ENCODE peak calls at places on chromosome 3, in ten cellular contexts. One of them, this sample, is unnamed.

GRCh38 chr3:45642731-45643152 is 46.5 kb upstream of the SACM1L start:
- DNase-seq in bronchial epithelial cell: no peak
- DNase-seq in psoas muscle: peak; percentile 52
- DNase-seq in cardiac muscle cell: peak; percentile 50
- DNase-seq in lung: peak; percentile 88
- DNase-seq in tibial nerve: no peak
- DNase-seq in IMR-90: peak; percentile 88
- DNase-seq in mammary epithelial cell: peak; percentile 43
- DNase-seq in heart left ventricle: peak; percentile 49
- DNase-seq in WERI-Rb-1: no peak
- DNase-seq in this sample: no peak

GRCh38 chr3:154178172-154178571 is 57.0 kb downstream of the ARHGEF26 start:
- DNase-seq in bronchial epithelial cell: no peak
- DNase-seq in psoas muscle: no peak
- DNase-seq in cardiac muscle cell: no peak
- DNase-seq in lung: no peak
- DNase-seq in tibial nerve: no peak
- DNase-seq in IMR-90: no peak
- DNase-seq in mammary epithelial cell: no peak
- DNase-seq in heart left ventricle: no peak
- DNase-seq in WERI-Rb-1: no peak
- DNase-seq in this sample: no peak

GRCh38 chr3:184582583-184582982 is 21.0 kb downstream of the EPHB3 start:
- DNase-seq in bronchial epithelial cell: no peak
- DNase-seq in psoas muscle: peak; percentile 62
- DNase-seq in cardiac muscle cell: peak; percentile 78
- DNase-seq in lung: no peak
- DNase-seq in tibial nerve: no peak
- DNase-seq in IMR-90: no peak
- DNase-seq in mammary epithelial cell: no peak
- DNase-seq in heart left ventricle: peak; percentile 72
- DNase-seq in WERI-Rb-1: peak; percentile 78
- DNase-seq in this sample: no peak

GRCh38 chr3:105423392-105423791 is 56.7 kb downstream of the ALCAM start:
- DNase-seq in bronchial epithelial cell: no peak
- DNase-seq in psoas muscle: no peak
- DNase-seq in cardiac muscle cell: no peak
- DNase-seq in lung: no peak
- DNase-seq in tibial nerve: no peak
- DNase-seq in IMR-90: peak; percentile 59
- DNase-seq in mammary epithelial cell: no peak
- DNase-seq in heart left ventricle: no peak
- DNase-seq in WERI-Rb-1: no peak
- DNase-seq in this sample: no peak

GRCh38 chr3:141082064-141082463 is 30.9 kb downstream of the SPSB4 start:
- DNase-seq in bronchial epithelial cell: no peak
- DNase-seq in psoas muscle: peak; percentile 14
- DNase-seq in cardiac muscle cell: no peak
- DNase-seq in lung: no peak
- DNase-seq in tibial nerve: no peak
- DNase-seq in IMR-90: no peak
- DNase-seq in mammary epithelial cell: no peak
- DNase-seq in heart left ventricle: no peak
- DNase-seq in WERI-Rb-1: no peak
- DNase-seq in this sample: no peak

GRCh38 chr3:24521306-24522154 is 26.9 kb upstream of the THRB start:
- DNase-seq in bronchial epithelial cell: peak; percentile 33
- DNase-seq in psoas muscle: peak; percentile 85
- DNase-seq in cardiac muscle cell: peak; percentile 71
- DNase-seq in lung: peak; percentile 51
- DNase-seq in tibial nerve: peak; percentile 16
- DNase-seq in IMR-90: no peak
- DNase-seq in mammary epithelial cell: peak; percentile 48
- DNase-seq in heart left ventricle: peak; percentile 68
- DNase-seq in WERI-Rb-1: peak; percentile 58
- DNase-seq in this sample: peak; percentile 67

GRCh38 chr3:127035672-127036071 is 52.8 kb downstream of the PLXNA1 start:
- DNase-seq in bronchial epithelial cell: peak; percentile 89
- DNase-seq in psoas muscle: peak; percentile 80
- DNase-seq in cardiac muscle cell: no peak
- DNase-seq in lung: peak; percentile 82
- DNase-seq in tibial nerve: peak; percentile 12
- DNase-seq in IMR-90: peak; percentile 77
- DNase-seq in mammary epithelial cell: peak; percentile 48
- DNase-seq in heart left ventricle: peak; percentile 57
- DNase-seq in WERI-Rb-1: no peak
- DNase-seq in this sample: no peak

GRCh38 chr3:97823081-97823480 is 1.3 kb downstream of the CRYBG3 start:
- DNase-seq in bronchial epithelial cell: no peak
- DNase-seq in psoas muscle: no peak
- DNase-seq in cardiac muscle cell: no peak
- DNase-seq in lung: no peak
- DNase-seq in tibial nerve: no peak
- DNase-seq in IMR-90: no peak
- DNase-seq in mammary epithelial cell: no peak
- DNase-seq in heart left ventricle: no peak
- DNase-seq in WERI-Rb-1: no peak
- DNase-seq in this sample: no peak

GRCh38 chr3:12897537-12898289 is 56.3 kb upstream of the RPL32 start:
- DNase-seq in bronchial epithelial cell: peak; percentile 40
- DNase-seq in psoas muscle: peak; percentile 30
- DNase-seq in cardiac muscle cell: no peak
- DNase-seq in lung: no peak
- DNase-seq in tibial nerve: no peak
- DNase-seq in IMR-90: no peak
- DNase-seq in mammary epithelial cell: peak; percentile 77
- DNase-seq in heart left ventricle: peak; percentile 14
- DNase-seq in WERI-Rb-1: no peak
- DNase-seq in this sample: no peak

GRCh38 chr3:111027868-111028267 is 43.7 kb upstream of the NECTIN3 start:
- DNase-seq in bronchial epithelial cell: no peak
- DNase-seq in psoas muscle: no peak
- DNase-seq in cardiac muscle cell: no peak
- DNase-seq in lung: no peak
- DNase-seq in tibial nerve: no peak
- DNase-seq in IMR-90: no peak
- DNase-seq in mammary epithelial cell: no peak
- DNase-seq in heart left ventricle: no peak
- DNase-seq in WERI-Rb-1: no peak
- DNase-seq in this sample: no peak

GRCh38 chr3:195556390-195556789 is 13.3 kb upstream of the PPP1R2 start:
- DNase-seq in bronchial epithelial cell: no peak
- DNase-seq in psoas muscle: peak; percentile 65
- DNase-seq in cardiac muscle cell: peak; percentile 47
- DNase-seq in lung: no peak
- DNase-seq in tibial nerve: no peak
- DNase-seq in IMR-90: no peak
- DNase-seq in mammary epithelial cell: no peak
- DNase-seq in heart left ventricle: no peak
- DNase-seq in WERI-Rb-1: no peak
- DNase-seq in this sample: no peak

GRCh38 chr3:41462103-41462691 is 262.9 kb downstream of the CTNNB1 start:
- DNase-seq in bronchial epithelial cell: no peak
- DNase-seq in psoas muscle: no peak
- DNase-seq in cardiac muscle cell: no peak
- DNase-seq in lung: no peak
- DNase-seq in tibial nerve: no peak
- DNase-seq in IMR-90: no peak
- DNase-seq in mammary epithelial cell: no peak
- DNase-seq in heart left ventricle: no peak
- DNase-seq in WERI-Rb-1: no peak
- DNase-seq in this sample: no peak

GRCh38 chr3:42012935-42013651 is 51.2 kb upstream of the ULK4 start:
- DNase-seq in bronchial epithelial cell: peak; percentile 29
- DNase-seq in psoas muscle: peak; percentile 85
- DNase-seq in cardiac muscle cell: peak; percentile 75
- DNase-seq in lung: peak; percentile 76
- DNase-seq in tibial nerve: peak; percentile 32
- DNase-seq in IMR-90: peak; percentile 51
- DNase-seq in mammary epithelial cell: peak; percentile 65
- DNase-seq in heart left ventricle: peak; percentile 79
- DNase-seq in WERI-Rb-1: peak; percentile 73
- DNase-seq in this sample: peak; percentile 59

GRCh38 chr3:190566043-190566933 is 52.4 kb downstream of the IL1RAP start:
- DNase-seq in bronchial epithelial cell: peak; percentile 100
- DNase-seq in psoas muscle: peak; percentile 80
- DNase-seq in cardiac muscle cell: peak; percentile 42
- DNase-seq in lung: peak; percentile 94
- DNase-seq in tibial nerve: peak; percentile 80
- DNase-seq in IMR-90: peak; percentile 100
- DNase-seq in mammary epithelial cell: peak; percentile 100
- DNase-seq in heart left ventricle: peak; percentile 94
- DNase-seq in WERI-Rb-1: peak; percentile 76
- DNase-seq in this sample: peak; percentile 44

GRCh38 chr3:80677796-80678195 is 910.0 kb upstream of the ROBO1 start:
- DNase-seq in bronchial epithelial cell: peak; percentile 0
- DNase-seq in psoas muscle: no peak
- DNase-seq in cardiac muscle cell: no peak
- DNase-seq in lung: no peak
- DNase-seq in tibial nerve: no peak
- DNase-seq in IMR-90: no peak
- DNase-seq in mammary epithelial cell: no peak
- DNase-seq in heart left ventricle: no peak
- DNase-seq in WERI-Rb-1: no peak
- DNase-seq in this sample: no peak

GRCh38 chr3:95319921-95320494 is 1257.1 kb downstream of the NSUN3 start:
- DNase-seq in bronchial epithelial cell: peak; percentile 0
- DNase-seq in psoas muscle: no peak
- DNase-seq in cardiac muscle cell: no peak
- DNase-seq in lung: no peak
- DNase-seq in tibial nerve: no peak
- DNase-seq in IMR-90: no peak
- DNase-seq in mammary epithelial cell: no peak
- DNase-seq in heart left ventricle: no peak
- DNase-seq in WERI-Rb-1: no peak
- DNase-seq in this sample: no peak

GRCh38 chr3:188473591-188474288 is 319.8 kb downstream of the LPP start:
- DNase-seq in bronchial epithelial cell: no peak
- DNase-seq in psoas muscle: no peak
- DNase-seq in cardiac muscle cell: no peak
- DNase-seq in lung: no peak
- DNase-seq in tibial nerve: no peak
- DNase-seq in IMR-90: no peak
- DNase-seq in mammary epithelial cell: no peak
- DNase-seq in heart left ventricle: no peak
- DNase-seq in WERI-Rb-1: no peak
- DNase-seq in this sample: no peak
- H3K4me3 ChIP-seq in bronchial epithelial cell: no peak overlapping the region
- H3K4me3 ChIP-seq in psoas muscle: no peak overlapping the region
- H3K4me3 ChIP-seq in cardiac muscle cell: no peak overlapping the region
- H3K4me3 ChIP-seq in lung: no peak overlapping the region
- H3K4me3 ChIP-seq in tibial nerve: no peak overlapping the region
- H3K4me3 ChIP-seq in IMR-90: no peak overlapping the region
- H3K4me3 ChIP-seq in mammary epithelial cell: no peak overlapping the region
- H3K4me3 ChIP-seq in heart left ventricle: no peak overlapping the region
- H3K4me3 ChIP-seq in WERI-Rb-1: no peak overlapping the region
- H3K4me3 ChIP-seq in this sample: no peak overlapping the region

GRCh38 chr3:10265833-10266232 is 17.6 kb downstream of the TATDN2 start:
- DNase-seq in bronchial epithelial cell: no peak
- DNase-seq in psoas muscle: no peak
- DNase-seq in cardiac muscle cell: no peak
- DNase-seq in lung: no peak
- DNase-seq in tibial nerve: no peak
- DNase-seq in IMR-90: no peak
- DNase-seq in mammary epithelial cell: no peak
- DNase-seq in heart left ventricle: no peak
- DNase-seq in WERI-Rb-1: no peak
- DNase-seq in this sample: no peak

GRCh38 chr3:10259798-10260197 is 11.5 kb downstream of the TATDN2 start:
- DNase-seq in bronchial epithelial cell: no peak
- DNase-seq in psoas muscle: no peak
- DNase-seq in cardiac muscle cell: no peak
- DNase-seq in lung: no peak
- DNase-seq in tibial nerve: no peak
- DNase-seq in IMR-90: no peak
- DNase-seq in mammary epithelial cell: no peak
- DNase-seq in heart left ventricle: no peak
- DNase-seq in WERI-Rb-1: no peak
- DNase-seq in this sample: no peak

GRCh38 chr3:10260211-10260701 is 12.0 kb downstream of the TATDN2 start:
- DNase-seq in bronchial epithelial cell: no peak
- DNase-seq in psoas muscle: no peak
- DNase-seq in cardiac muscle cell: no peak
- DNase-seq in lung: no peak
- DNase-seq in tibial nerve: no peak
- DNase-seq in IMR-90: no peak
- DNase-seq in mammary epithelial cell: no peak
- DNase-seq in heart left ventricle: no peak
- DNase-seq in WERI-Rb-1: no peak
- DNase-seq in this sample: no peak

GRCh38 chr3:10262027-10262426 is 13.8 kb downstream of the TATDN2 start:
- DNase-seq in bronchial epithelial cell: no peak
- DNase-seq in psoas muscle: no peak
- DNase-seq in cardiac muscle cell: no peak
- DNase-seq in lung: no peak
- DNase-seq in tibial nerve: no peak
- DNase-seq in IMR-90: no peak
- DNase-seq in mammary epithelial cell: no peak
- DNase-seq in heart left ventricle: no peak
- DNase-seq in WERI-Rb-1: no peak
- DNase-seq in this sample: no peak

GRCh38 chr3:10263549-10264363 is 15.5 kb downstream of the TATDN2 start:
- DNase-seq in bronchial epithelial cell: peak; percentile 29
- DNase-seq in psoas muscle: no peak
- DNase-seq in cardiac muscle cell: peak; percentile 70
- DNase-seq in lung: no peak
- DNase-seq in tibial nerve: peak; percentile 53
- DNase-seq in IMR-90: peak; percentile 42
- DNase-seq in mammary epithelial cell: peak; percentile 18
- DNase-seq in heart left ventricle: no peak
- DNase-seq in WERI-Rb-1: peak; percentile 75
- DNase-seq in this sample: peak; percentile 54
- TF ChIP-seq CTCF in bronchial epithelial cell: peak; percentile 53
- TF ChIP-seq CTCF in psoas muscle: peak; percentile 30
- TF ChIP-seq CTCF in cardiac muscle cell: peak; percentile 59
- TF ChIP-seq CTCF in lung: no peak
- TF ChIP-seq CTCF in tibial nerve: peak; percentile 47
- TF ChIP-seq CTCF in IMR-90: peak; percentile 39
- TF ChIP-seq CTCF in mammary epithelial cell: peak; percentile 38
- TF ChIP-seq CTCF in heart left ventricle: peak; percentile 39
- TF ChIP-seq CTCF in WERI-Rb-1: peak; percentile 51
- TF ChIP-seq CTCF in this sample: no peak

GRCh38 chr3:181721369-181721768 is 9.6 kb downstream of the SOX2 start:
- DNase-seq in bronchial epithelial cell: no peak
- DNase-seq in psoas muscle: no peak
- DNase-seq in cardiac muscle cell: no peak
- DNase-seq in lung: no peak
- DNase-seq in tibial nerve: no peak
- DNase-seq in IMR-90: no peak
- DNase-seq in mammary epithelial cell: no peak
- DNase-seq in heart left ventricle: no peak
- DNase-seq in WERI-Rb-1: no peak
- DNase-seq in this sample: no peak
- H3K27me3 ChIP-seq in bronchial epithelial cell: no peaks in the 10 kb centered on the region
- H3K27me3 ChIP-seq in psoas muscle: peaks cover 46% of the 10 kb centered on the region
- H3K27me3 ChIP-seq in cardiac muscle cell: peaks cover 100% of the 10 kb centered on the region
- H3K27me3 ChIP-seq in lung: peaks cover 23% of the 10 kb centered on the region
- H3K27me3 ChIP-seq in tibial nerve: peaks cover 98% of the 10 kb centered on the region
- H3K27me3 ChIP-seq in IMR-90: peaks cover 54% of the 10 kb centered on the region
- H3K27me3 ChIP-seq in mammary epithelial cell: peaks cover 88% of the 10 kb centered on the region
- H3K27me3 ChIP-seq in heart left ventricle: peaks cover 80% of the 10 kb centered on the region
- H3K27me3 ChIP-seq in WERI-Rb-1: peaks cover 99% of the 10 kb centered on the region
- H3K27me3 ChIP-seq in this sample: no peaks in the 10 kb centered on the region

GRCh38 chr3:139677341-139678155 is at the start of gene NMNAT3:
- DNase-seq in bronchial epithelial cell: peak; percentile 56
- DNase-seq in psoas muscle: peak; percentile 90
- DNase-seq in cardiac muscle cell: peak; percentile 91
- DNase-seq in lung: peak; percentile 87
- DNase-seq in tibial nerve: peak; percentile 77
- DNase-seq in IMR-90: peak; percentile 7
- DNase-seq in mammary epithelial cell: peak; percentile 45
- DNase-seq in heart left ventricle: peak; percentile 87
- DNase-seq in WERI-Rb-1: peak; percentile 77
- DNase-seq in this sample: peak; percentile 85
- H3K4me3 ChIP-seq in bronchial epithelial cell: peak within 1 kb of the TSS; percentile 70
- H3K4me3 ChIP-seq in psoas muscle: peak within 1 kb of the TSS; percentile 85
- H3K4me3 ChIP-seq in cardiac muscle cell: peak within 1 kb of the TSS; percentile 39
- H3K4me3 ChIP-seq in lung: peak within 1 kb of the TSS; percentile 88
- H3K4me3 ChIP-seq in tibial nerve: peak within 1 kb of the TSS; percentile 55
- H3K4me3 ChIP-seq in IMR-90: peak within 1 kb of the TSS; percentile 39
- H3K4me3 ChIP-seq in mammary epithelial cell: peak within 1 kb of the TSS; percentile 27
- H3K4me3 ChIP-seq in heart left ventricle: peak within 1 kb of the TSS; percentile 65
- H3K4me3 ChIP-seq in WERI-Rb-1: peak within 1 kb of the TSS; percentile 67
- H3K4me3 ChIP-seq in this sample: peak within 1 kb of the TSS; percentile 65